ENCODE peak calls at places on chromosome 9, in eight cellular contexts. P is prostate gland, M is IMR-90, R is fibroblast of lung, Y is aorta, J is Peyer's patch, V is transverse colon, S is HAP-1. I is an unnamed sample.

GRCh38 chr9:132798817-132799790 is 79.0 kb downstream of the AK8 start:
- DNase-seq in J (no peak), P (peak; percentile 12), V (peak; percentile 71), R (no peak), Y (peak; percentile 68), M (no peak), S (no peak), I (no peak)

GRCh38 chr9:70668751-70669150 is 254.3 kb upstream of the KLF9 start:
- DNase-seq in Y (no peak), S (no peak), M (no peak), J (no peak), R (no peak), P (no peak), V (no peak), I (no peak)

GRCh38 chr9:70170151-70170795 is 88.5 kb upstream of the SMC5 start:
- DNase-seq in Y (no peak), M (no peak), S (no peak), J (no peak), R (no peak), P (no peak), V (no peak), I (no peak)

GRCh38 chr9:20225841-20226240 is 396.5 kb downstream of the MLLT3 start:
- DNase-seq in R (peak; percentile 23), M (no peak), S (no peak), Y (no peak), P (no peak), V (no peak), J (no peak), I (no peak)

GRCh38 chr9:105633373-105633772 is 28.9 kb upstream of the TAL2 start:
- DNase-seq in J (no peak), R (no peak), M (no peak), Y (no peak), P (no peak), S (no peak), V (no peak), I (no peak)

GRCh38 chr9:115285806-115286205 is 167.8 kb upstream of the TNC start:
- DNase-seq in S (no peak), P (no peak), M (no peak), R (no peak), J (no peak), V (no peak), Y (no peak), I (no peak)

GRCh38 chr9:27151693-27152397 is 42.8 kb downstream of the TEK start:
- DNase-seq in R (peak; percentile 47), M (peak; percentile 53), Y (no peak), P (peak; percentile 32), J (no peak), V (no peak), S (no peak), I (no peak)

GRCh38 chr9:95313010-95313498 is 4.5 kb downstream of the FANCC start:
- DNase-seq in Y (peak; percentile 84), J (peak; percentile 87), S (no peak), M (peak; percentile 55), P (peak; percentile 69), R (peak; percentile 55), V (peak; percentile 83), I (peak; percentile 37)

GRCh38 chr9:22041792-22042191 is 32.7 kb upstream of the CDKN2B start:
- DNase-seq in M (no peak), R (peak; percentile 59), P (peak; percentile 94), S (no peak), Y (no peak), J (peak; percentile 82), V (peak; percentile 84), I (no peak)

GRCh38 chr9:8484563-8484962 is 685.0 kb upstream of the DMAC1 start:
- DNase-seq in R (no peak), M (no peak), S (no peak), J (no peak), V (no peak), Y (no peak), P (no peak), I (no peak)

GRCh38 chr9:126038790-126039189 is 287.8 kb upstream of the MVB12B start:
- DNase-seq in Y (no peak), R (no peak), S (no peak), P (no peak), M (no peak), V (no peak), J (no peak), I (no peak)

GRCh38 chr9:70073756-70074155 is 30.1 kb downstream of the MAMDC2 start:
- DNase-seq in V (no peak), R (peak; percentile 50), Y (no peak), J (no peak), P (no peak), M (no peak), S (no peak), I (no peak)

GRCh38 chr9:76512826-76513225 is 53.8 kb downstream of the GCNT1 start:
- DNase-seq in S (no peak), R (peak; percentile 66), Y (no peak), V (no peak), M (peak; percentile 71), P (no peak), J (no peak), I (no peak)

GRCh38 chr9:112218908-112219307 is 43.8 kb upstream of the SUSD1 start:
- DNase-seq in J (no peak), V (no peak), Y (no peak), R (no peak), P (no peak), S (no peak), M (no peak), I (no peak)

GRCh38 chr9:117548556-117548955 is 133.7 kb upstream of the ASTN2 start:
- DNase-seq in Y (no peak), M (no peak), S (no peak), J (no peak), P (no peak), V (no peak), R (no peak), I (no peak)

GRCh38 chr9:69637801-69638200 is 34.4 kb downstream of the APBA1 start:
- DNase-seq in Y (no peak), M (peak; percentile 72), R (peak; percentile 58), V (no peak), S (no peak), J (no peak), P (no peak), I (no peak)

GRCh38 chr9:124263158-124263557 is 5.4 kb downstream of the NEK6 start:
- DNase-seq in S (no peak), M (no peak), J (no peak), P (no peak), Y (no peak), V (no peak), R (no peak), I (no peak)
- H3K4me1 ChIP-seq in S (peaks cover 29% of the 10 kb centered on the region), M (peaks cover 61% of the 10 kb centered on the region), J (peaks cover 3% of the 10 kb centered on the region), P (peaks cover 28% of the 10 kb centered on the region), Y (peaks cover 6% of the 10 kb centered on the region), V (peaks cover 90% of the 10 kb centered on the region), R (peaks cover 32% of the 10 kb centered on the region), I (peaks cover 42% of the 10 kb centered on the region)

DNA sequence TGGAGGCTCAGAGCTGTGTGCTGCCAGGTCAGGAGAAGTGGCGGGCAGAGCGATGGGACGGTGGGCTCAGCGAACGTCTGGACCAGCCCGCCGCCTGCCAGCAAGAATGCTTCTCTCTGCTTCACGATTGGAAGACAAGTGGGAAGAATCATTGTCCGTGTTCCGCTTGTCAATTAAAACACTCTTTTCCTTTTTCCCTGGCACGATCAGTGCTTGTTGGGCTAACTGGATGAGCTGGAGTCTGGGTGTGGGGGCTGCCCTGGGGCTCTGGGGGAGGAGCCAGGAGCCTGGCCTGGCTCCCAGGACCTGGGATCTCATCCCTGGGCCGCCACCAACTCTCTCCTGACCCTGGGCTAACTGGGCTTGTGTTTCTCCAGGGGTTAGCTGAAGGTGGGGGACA is 1.7 kb downstream of the COL5A1 start:
- DNase-seq in V (no peak), R (peak; percentile 45), S (no peak), M (peak; percentile 45), Y (no peak), P (no peak), J (no peak), I (no peak)
- H3K4me1 ChIP-seq in V (peaks cover 48% of the 10 kb centered on the region), R (peaks cover 25% of the 10 kb centered on the region), S (no peaks in the 10 kb centered on the region), M (peaks cover 31% of the 10 kb centered on the region), Y (no peaks in the 10 kb centered on the region), P (peaks cover 9% of the 10 kb centered on the region), J (no peaks in the 10 kb centered on the region), I (peaks cover 7% of the 10 kb centered on the region)

DNA sequence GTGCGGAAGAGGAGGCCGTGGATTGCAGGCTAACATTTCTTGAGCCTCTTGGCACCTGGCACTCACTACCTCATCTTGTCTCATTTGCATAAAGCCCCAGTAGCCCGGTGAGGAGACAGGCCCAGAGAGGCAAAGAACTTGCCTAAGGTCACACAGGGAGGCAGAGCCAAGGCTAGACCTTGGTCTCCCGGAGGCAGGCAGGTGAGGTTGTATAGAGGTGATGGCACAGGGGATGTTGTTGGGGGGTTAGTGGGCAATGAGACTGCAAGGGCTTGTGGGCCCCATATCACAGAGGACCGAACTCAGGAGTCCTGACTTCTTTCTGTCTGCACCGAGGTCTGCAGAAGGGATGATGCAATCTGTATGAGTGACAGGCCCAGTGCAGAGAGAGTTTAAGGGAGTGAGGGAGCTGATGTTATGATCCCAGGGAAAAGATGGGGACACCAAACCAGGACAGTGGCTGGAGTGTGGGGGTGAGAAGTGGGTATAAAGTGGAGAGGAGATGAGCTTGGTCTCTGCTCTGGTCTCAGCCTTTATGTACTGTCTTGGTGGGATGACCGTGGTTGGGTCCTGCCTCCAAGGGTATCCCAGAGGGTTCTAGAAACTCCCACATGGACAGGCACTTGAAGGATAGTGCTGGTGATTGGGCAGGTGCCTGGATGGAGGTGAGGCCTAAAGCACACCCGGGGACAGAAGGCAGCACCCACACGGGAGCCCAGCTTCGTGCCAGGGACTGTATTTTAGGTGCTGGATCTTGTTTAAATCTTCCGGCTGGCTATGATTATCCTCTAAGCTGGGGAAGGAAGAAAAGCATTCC is 21.8 kb downstream of the GSN start:
- DNase-seq in Y (peak; percentile 22), S (no peak), J (peak; percentile 37), R (no peak), P (no peak), V (no peak), M (no peak), I (no peak)
- H3K4me1 ChIP-seq in Y (peaks cover 15% of the 10 kb centered on the region), S (peaks cover 39% of the 10 kb centered on the region), J (peaks cover 16% of the 10 kb centered on the region), R (peaks cover 36% of the 10 kb centered on the region), P (peaks cover 9% of the 10 kb centered on the region), V (peaks cover 85% of the 10 kb centered on the region), M (peaks cover 42% of the 10 kb centered on the region), I (peaks cover 39% of the 10 kb centered on the region)

GRCh38 chr9:18060304-18060934 is 413.5 kb upstream of the ADAMTSL1 start:
- DNase-seq in Y (no peak), S (no peak), P (no peak), R (peak; percentile 3), J (no peak), V (no peak), M (no peak), I (no peak)

GRCh38 chr9:18059043-18059442 is 414.9 kb upstream of the ADAMTSL1 start:
- DNase-seq in P (no peak), J (no peak), Y (no peak), S (no peak), M (no peak), V (no peak), R (no peak), I (no peak)

GRCh38 chr9:18061332-18061731 is 412.6 kb upstream of the ADAMTSL1 start:
- DNase-seq in R (no peak), P (no peak), J (no peak), S (no peak), Y (no peak), M (no peak), V (no peak), I (no peak)

GRCh38 chr9:18058564-18058963 is 415.4 kb upstream of the ADAMTSL1 start:
- DNase-seq in R (no peak), V (no peak), M (no peak), J (no peak), S (no peak), P (peak; percentile 14), Y (no peak), I (no peak)

GRCh38 chr9:18059447-18059846 is 414.5 kb upstream of the ADAMTSL1 start:
- DNase-seq in Y (no peak), M (no peak), P (no peak), J (no peak), S (no peak), R (no peak), V (no peak), I (no peak)
- H3K4me1 ChIP-seq in Y (no peaks in the 10 kb centered on the region), M (no peaks in the 10 kb centered on the region), P (no peaks in the 10 kb centered on the region), J (no peaks in the 10 kb centered on the region), S (peaks cover 2% of the 10 kb centered on the region), R (no peaks in the 10 kb centered on the region), V (peaks cover 78% of the 10 kb centered on the region), I (no peaks in the 10 kb centered on the region)

I was measured in heart left ventricle.